ENCODE peak calls at places on chromosomes 3 and 15, in four cellular contexts. One of them, this sample, is unnamed.
A peak's percentile ranks its signal among the peaks of the same experiment; 100 is the strongest.

GRCh38 chr3:173653781-173654180 is 256.2 kb downstream of the NLGN1 start:
- DNase-seq in AG04450: no peak
- DNase-seq in A549: no peak
- DNase-seq in GM23248: peak; percentile 27
- DNase-seq in this sample: peak; percentile 2

GRCh38 chr3:21621396-21621695 is 129.7 kb downstream of the ZNF385D start:
- DNase-seq in AG04450: peak; percentile 21
- DNase-seq in A549: no peak
- DNase-seq in GM23248: peak; percentile 64
- DNase-seq in this sample: no peak

GRCh38 chr3:138600341-138600740 is 6.3 kb upstream of the CEP70 start:
- DNase-seq in AG04450: no peak
- DNase-seq in A549: no peak
- DNase-seq in GM23248: peak; percentile 61
- DNase-seq in this sample: no peak

GRCh38 chr3:175307642-175308041 is 448.5 kb downstream of the NAALADL2 start:
- DNase-seq in AG04450: no peak
- DNase-seq in A549: no peak
- DNase-seq in GM23248: no peak
- DNase-seq in this sample: no peak

GRCh38 chr3:64082917-64083587 is 59.8 kb upstream of the PSMD6 start:
- DNase-seq in AG04450: no peak
- DNase-seq in A549: no peak
- DNase-seq in GM23248: peak; percentile 25
- DNase-seq in this sample: no peak

GRCh38 chr3:28651159-28651558 is 302.5 kb upstream of the AZI2 start:
- DNase-seq in AG04450: no peak
- DNase-seq in A549: no peak
- DNase-seq in GM23248: peak; percentile 52
- DNase-seq in this sample: no peak

GRCh38 chr15:38842991-38843610 is 278.5 kb upstream of the RASGRP1 start:
- DNase-seq in AG04450: no peak
- DNase-seq in A549: no peak
- DNase-seq in GM23248: peak; percentile 34
- DNase-seq in this sample: no peak

GRCh38 chr3:174218011-174218410 is 641.1 kb upstream of the NAALADL2 start:
- DNase-seq in AG04450: no peak
- DNase-seq in A549: no peak
- DNase-seq in GM23248: peak; percentile 45
- DNase-seq in this sample: no peak

GRCh38 chr15:72281713-72282112 is 9.4 kb upstream of the PARP6 start:
- DNase-seq in AG04450: no peak
- DNase-seq in A549: no peak
- DNase-seq in GM23248: no peak
- DNase-seq in this sample: no peak

GRCh38 chr3:186772886-186773417 is 10.4 kb upstream of the EIF4A2 start:
- DNase-seq in AG04450: no peak
- DNase-seq in A549: no peak
- DNase-seq in GM23248: peak; percentile 82
- DNase-seq in this sample: no peak

GRCh38 chr3:52782412-52783210 is 5.2 kb downstream of the ITIH1 start:
- DNase-seq in AG04450: no peak
- DNase-seq in A549: no peak
- DNase-seq in GM23248: no peak
- DNase-seq in this sample: no peak

GRCh38 chr15:98876461-98877369 is 130.9 kb downstream of the PGPEP1L start:
- DNase-seq in AG04450: no peak
- DNase-seq in A549: no peak
- DNase-seq in GM23248: peak; percentile 63
- DNase-seq in this sample: no peak

GRCh38 chr15:65081758-65082157 is 5.2 kb downstream of the KBTBD13 start:
- DNase-seq in AG04450: no peak
- DNase-seq in A549: no peak
- DNase-seq in GM23248: peak; percentile 36
- DNase-seq in this sample: no peak

GRCh38 chr3:132239587-132239986 is 77.6 kb upstream of the ACP3 start:
- DNase-seq in AG04450: no peak
- DNase-seq in A549: no peak
- DNase-seq in GM23248: no peak
- DNase-seq in this sample: no peak

GRCh38 chr15:47541587-47541986 is 175.7 kb upstream of the SEMA6D start:
- DNase-seq in AG04450: no peak
- DNase-seq in A549: no peak
- DNase-seq in GM23248: no peak
- DNase-seq in this sample: no peak

GRCh38 chr15:58551084-58551763 is 119.4 kb downstream of the LIPC start:
- DNase-seq in AG04450: no peak
- DNase-seq in A549: no peak
- DNase-seq in GM23248: no peak
- DNase-seq in this sample: no peak
- H3K4me3 ChIP-seq in AG04450: no peak overlapping the region
- H3K4me3 ChIP-seq in A549: no peak overlapping the region
- H3K4me3 ChIP-seq in GM23248: peak overlapping the region; percentile 57
- H3K4me3 ChIP-seq in this sample: no peak overlapping the region

DNA sequence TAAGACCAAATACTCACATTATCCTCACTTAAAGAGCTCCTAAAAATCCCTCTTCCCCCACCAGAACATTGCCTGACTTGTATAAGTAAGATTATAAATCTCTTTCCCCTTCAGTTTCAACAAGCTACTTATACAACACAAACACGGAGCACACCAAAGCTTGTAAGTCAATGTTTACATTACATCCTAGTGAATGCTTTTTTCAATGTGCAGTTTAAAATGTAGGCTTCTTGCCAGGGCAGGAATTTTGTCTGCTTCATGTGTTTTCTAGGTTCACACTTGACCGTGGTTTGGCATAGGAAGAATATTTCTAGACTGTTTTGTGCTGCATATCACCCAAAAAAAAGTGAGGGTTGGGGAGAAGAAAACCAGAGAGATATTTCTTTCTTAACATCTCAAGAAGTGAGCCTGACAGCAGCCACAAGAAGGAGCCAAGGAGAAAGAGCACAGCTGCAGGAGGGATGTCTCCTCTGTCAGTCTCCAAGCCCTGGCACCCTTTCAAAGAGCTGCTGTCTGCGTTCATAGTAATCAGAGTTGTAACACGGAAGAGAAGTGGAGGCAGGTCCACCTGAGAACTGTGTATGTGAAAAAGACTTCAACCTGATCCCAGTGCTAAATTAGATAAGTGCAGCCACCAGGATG is 255.8 kb downstream of the MEIS2 start:
- DNase-seq in AG04450: peak; percentile 34
- DNase-seq in A549: no peak
- DNase-seq in GM23248: peak; percentile 28
- DNase-seq in this sample: no peak
- H3K4me3 ChIP-seq in AG04450: no peak overlapping the region
- H3K4me3 ChIP-seq in A549: no peak overlapping the region
- H3K4me3 ChIP-seq in GM23248: peak overlapping the region; percentile 19
- H3K4me3 ChIP-seq in this sample: no peak overlapping the region

DNA sequence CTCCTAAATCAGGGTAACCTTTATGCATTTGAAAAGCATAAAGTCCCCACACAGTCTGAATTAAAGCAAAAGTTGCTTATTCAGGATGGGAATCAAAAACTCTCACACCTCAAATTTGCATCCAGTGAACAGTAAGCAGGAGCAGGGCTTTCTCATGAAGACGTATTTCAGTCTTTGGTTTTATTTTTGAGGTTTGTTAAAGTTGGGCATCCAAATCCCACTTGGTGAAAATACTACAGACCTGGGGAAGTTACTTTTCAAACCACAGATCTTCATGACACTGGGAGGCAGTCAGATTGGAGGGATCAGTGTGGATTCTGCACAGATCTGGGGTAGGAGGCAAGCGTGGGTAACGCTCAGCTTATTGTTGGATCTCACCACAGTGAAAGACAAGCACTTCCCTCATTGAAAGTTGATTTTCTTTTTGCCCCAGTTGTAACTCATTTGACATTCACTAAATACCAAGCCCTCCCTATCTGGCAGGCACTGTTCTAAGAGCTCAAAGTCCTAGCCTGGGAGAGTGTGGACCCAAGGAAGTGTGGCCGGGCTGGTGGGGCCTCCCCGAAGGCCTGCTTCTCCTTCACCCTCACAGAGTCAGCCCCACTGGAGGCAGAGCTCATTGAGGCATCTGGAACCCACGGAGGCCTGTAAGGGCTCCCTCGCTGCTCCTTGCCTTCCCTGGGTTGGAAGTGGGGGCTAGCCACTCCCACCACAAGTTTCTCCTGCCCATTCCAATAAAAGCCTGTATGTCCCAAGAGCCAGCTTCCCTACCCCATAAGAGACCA is 783 bp upstream of the ISG20 start:
- DNase-seq in AG04450: no peak
- DNase-seq in A549: no peak
- DNase-seq in GM23248: no peak
- DNase-seq in this sample: no peak
- H3K4me3 ChIP-seq in AG04450: peak overlapping the region; percentile 58
- H3K4me3 ChIP-seq in A549: peak overlapping the region; percentile 31
- H3K4me3 ChIP-seq in GM23248: peak overlapping the region; percentile 66
- H3K4me3 ChIP-seq in this sample: peak overlapping the region; percentile 38

GRCh38 chr15:74906450-74907276 is at the start of gene FAM219B:
- DNase-seq in AG04450: peak; percentile 60
- DNase-seq in A549: peak; percentile 98
- DNase-seq in GM23248: peak; percentile 99
- DNase-seq in this sample: peak; percentile 48
- H3K4me3 ChIP-seq in AG04450: peak within 1 kb of the TSS; percentile 81
- H3K4me3 ChIP-seq in A549: peak within 1 kb of the TSS; percentile 78
- H3K4me3 ChIP-seq in GM23248: peak within 1 kb of the TSS; percentile 98
- H3K4me3 ChIP-seq in this sample: peak within 1 kb of the TSS; percentile 84

This sample was measured in HFF-Myc.